ENCODE peak calls at places on chromosome 4, in ten cellular contexts. S is HepG2, F is IMR-90, L is H9, G is neural progenitor cell, W is astrocyte, V is OCI-LY7, K is hepatocyte, B is PC-3, I is fibroblast of lung. C is an unnamed sample.

GRCh38 chr4:3257125-3257690 is 8.2 kb downstream of the MSANTD1 start:
- DNase-seq in S (no peak), F (no peak), L (no peak), G (no peak), W (no peak), V (no peak), K (no peak), B (peak; percentile 81), I (no peak), C (no peak)

GRCh38 chr4:61817071-61817470 is 616.9 kb downstream of the ADGRL3 start:
- DNase-seq in S (no peak), F (no peak), L (no peak), G (no peak), W (no peak), V (no peak), K (no peak), B (no peak), I (no peak), C (no peak)

GRCh38 chr4:128544277-128544676 is 256.7 kb upstream of the PGRMC2 start:
- DNase-seq in S (no peak), F (no peak), L (no peak), G (no peak), W (no peak), V (no peak), K (no peak), B (no peak), I (no peak), C (no peak)

GRCh38 chr4:76830612-76831474 is 67.1 kb downstream of the SOWAHB start:
- DNase-seq in S (peak; percentile 94), F (peak; percentile 92), L (no peak), G (peak; percentile 50), W (peak; percentile 83), V (no peak), K (peak; percentile 86), B (peak; percentile 80), I (peak; percentile 87), C (no peak)

GRCh38 chr4:156992943-156993342 is 21.3 kb upstream of the PDGFC start:
- DNase-seq in S (no peak), F (peak; percentile 77), L (no peak), G (no peak), W (peak; percentile 32), V (no peak), K (no peak), B (no peak), I (no peak), C (no peak)

GRCh38 chr4:101938836-101939235 is 148.3 kb downstream of the BANK1 start:
- DNase-seq in S (no peak), F (no peak), L (no peak), G (no peak), W (peak; percentile 16), V (no peak), K (no peak), B (no peak), I (no peak), C (no peak)

GRCh38 chr4:74635490-74636123 is 158.7 kb downstream of the BTC start:
- DNase-seq in S (no peak), F (no peak), L (no peak), G (no peak), W (no peak), V (no peak), K (no peak), B (peak; percentile 55), I (no peak), C (no peak)

GRCh38 chr4:5823542-5824211 is 69.2 kb downstream of the CRMP1 start:
- DNase-seq in S (no peak), F (no peak), L (no peak), G (no peak), W (no peak), V (no peak), K (no peak), B (no peak), I (no peak), C (no peak)

GRCh38 chr4:153781717-153782416 is 7.0 kb downstream of the SFRP2 start:
- DNase-seq in S (no peak), F (peak; percentile 16), L (peak; percentile 29), G (peak; percentile 61), W (peak; percentile 39), V (no peak), K (no peak), B (peak; percentile 71), I (peak; percentile 76), C (no peak)

GRCh38 chr4:20086768-20087167 is 164.9 kb upstream of the SLIT2 start:
- DNase-seq in S (no peak), F (no peak), L (no peak), G (no peak), W (no peak), V (no peak), K (no peak), B (no peak), I (no peak), C (peak; percentile 7)

GRCh38 chr4:86940920-86941460 is 6.2 kb downstream of the AFF1 start:
- DNase-seq in S (no peak), F (no peak), L (no peak), G (no peak), W (no peak), V (no peak), K (no peak), B (no peak), I (no peak), C (no peak)
- H3K4me2 ChIP-seq in S (no peak overlapping the region), F (no peak overlapping the region), L (no peak overlapping the region), G (no peak overlapping the region), W (no peak overlapping the region), V (peak overlapping the region; percentile 93), K (no peak overlapping the region), B (no peak overlapping the region), I (no peak overlapping the region), C (no peak overlapping the region)

GRCh38 chr4:122749704-122750454 is 17.4 kb downstream of the BBS12 start:
- DNase-seq in S (no peak), F (no peak), L (no peak), G (no peak), W (no peak), V (no peak), K (no peak), B (no peak), I (no peak), C (no peak)

GRCh38 chr4:122759639-122760310 is 27.3 kb downstream of the BBS12 start:
- DNase-seq in S (no peak), F (peak; percentile 46), L (no peak), G (no peak), W (no peak), V (no peak), K (no peak), B (peak; percentile 32), I (peak; percentile 58), C (no peak)

GRCh38 chr4:122758033-122758432 is 25.5 kb downstream of the BBS12 start:
- DNase-seq in S (no peak), F (peak; percentile 51), L (no peak), G (peak; percentile 30), W (no peak), V (peak; percentile 29), K (peak; percentile 67), B (peak; percentile 61), I (peak; percentile 68), C (no peak)

DNA sequence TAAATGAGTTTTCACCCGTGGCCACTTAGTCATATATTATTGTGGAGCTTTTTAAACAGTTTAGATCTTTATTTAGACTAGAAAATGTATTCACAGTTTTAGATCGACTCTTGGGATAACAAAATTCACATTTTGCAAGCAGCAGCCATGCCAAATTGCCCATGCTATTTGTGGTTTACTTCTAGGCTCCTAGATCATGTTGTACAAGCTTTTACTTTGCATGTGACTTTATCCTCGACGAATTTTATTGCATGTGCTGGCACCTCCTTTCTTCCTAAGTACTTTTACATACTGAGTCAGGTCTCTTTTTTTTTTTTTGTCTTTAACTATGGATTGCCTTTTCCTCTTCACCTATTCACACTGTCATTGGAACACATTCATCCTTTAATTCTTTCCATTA is 23.2 kb downstream of the BBS12 start:
- DNase-seq in S (no peak), F (no peak), L (no peak), G (no peak), W (no peak), V (no peak), K (no peak), B (no peak), I (no peak), C (no peak)
- TF ChIP-seq CTCF in S (no peak), F (no peak), L (no peak), G (no peak), W (no peak), V (no peak), K (no peak), B (no peak), I (no peak), C (no peak)

GRCh38 chr4:38837849-38838248 is 18.8 kb downstream of the TLR6 start:
- DNase-seq in S (no peak), F (peak; percentile 59), L (no peak), G (no peak), W (peak; percentile 71), V (no peak), K (no peak), B (peak; percentile 60), I (no peak), C (no peak)
- H3K4me2 ChIP-seq in S (no peak overlapping the region), F (no peak overlapping the region), L (no peak overlapping the region), G (no peak overlapping the region), W (peak overlapping the region; percentile 37), V (no peak overlapping the region), K (no peak overlapping the region), B (no peak overlapping the region), I (no peak overlapping the region), C (no peak overlapping the region)

GRCh38 chr4:56118055-56118454 is 169.3 kb downstream of the CEP135 start:
- DNase-seq in S (no peak), F (no peak), L (no peak), G (no peak), W (no peak), V (no peak), K (no peak), B (no peak), I (no peak), C (no peak)
- TF ChIP-seq CTCF in S (no peak), F (no peak), L (no peak), G (no peak), W (no peak), V (no peak), K (no peak), B (no peak), I (no peak), C (no peak)

DNA sequence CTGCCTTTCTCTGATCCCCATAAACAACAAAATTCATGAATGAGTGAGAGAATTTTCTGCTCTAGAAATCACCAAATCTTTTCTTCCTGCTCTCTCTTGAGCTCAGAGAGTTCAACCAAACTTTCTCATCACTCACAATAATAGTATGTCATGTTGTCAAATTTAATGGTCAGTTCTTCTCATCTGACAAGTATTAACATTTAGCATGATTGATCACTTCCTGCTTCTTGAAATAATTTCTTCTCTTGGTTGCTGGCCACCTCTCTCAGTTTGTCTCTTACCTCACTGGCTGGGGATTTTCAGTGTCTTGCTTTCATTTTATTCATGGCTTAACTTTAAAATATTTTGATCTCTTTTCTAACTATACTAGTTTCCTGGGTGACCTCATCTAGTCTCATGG is 25.5 kb upstream of the FGF5 start:
- DNase-seq in S (no peak), F (peak; percentile 48), L (no peak), G (no peak), W (peak; percentile 63), V (no peak), K (no peak), B (no peak), I (no peak), C (no peak)
- H3K4me2 ChIP-seq in S (no peak overlapping the region), F (peak overlapping the region; percentile 58), L (no peak overlapping the region), G (no peak overlapping the region), W (peak overlapping the region; percentile 43), V (peak overlapping the region; percentile 2), K (no peak overlapping the region), B (peak overlapping the region; percentile 8), I (peak overlapping the region; percentile 58), C (no peak overlapping the region)

GRCh38 chr4:78806943-78807458 is 30.9 kb downstream of the BMP2K start:
- DNase-seq in S (no peak), F (no peak), L (no peak), G (no peak), W (no peak), V (no peak), K (no peak), B (no peak), I (no peak), C (no peak)
- TF ChIP-seq CTCF in S (no peak), F (no peak), L (no peak), G (no peak), W (no peak), V (no peak), K (no peak), B (no peak), I (no peak), C (no peak)

C was measured in DND-41.